ENCODE peak calls at places on chromosomes 12 and 14, in seven cellular contexts. B is AG09309; V is GM12878; N is CD8-positive, alpha-beta T cell; P is AG10803; E is epithelial cell of esophagus; R is A549. S is an unnamed sample.

GRCh38 chr12:112906712-112907414 is at the start of gene OAS1:
- DNase-seq in B (no peak), V (peak), N (no peak), P (peak), E (peak), R (peak), S (peak)

GRCh38 chr14:104438166-104438887 is 141.2 kb upstream of the C14orf180 start:
- DNase-seq in B (no peak), V (no peak), N (no peak), P (no peak), E (no peak), R (no peak), S (no peak)

GRCh38 chr12:4303750-4304149 is 17.3 kb upstream of the TIGAR start:
- DNase-seq in B (no peak), V (no peak), N (no peak), P (no peak), E (no peak), R (no peak), S (no peak)

GRCh38 chr14:95274874-95275273 is 44.8 kb downstream of the CLMN start:
- DNase-seq in B (no peak), V (no peak), N (no peak), P (no peak), E (no peak), R (no peak), S (no peak)

GRCh38 chr12:18259906-18260682 is 1.2 kb upstream of the PIK3C2G start:
- DNase-seq in B (no peak), V (no peak), N (no peak), P (no peak), E (no peak), R (no peak), S (no peak)

GRCh38 chr12:109927622-109928021 is 27.5 kb downstream of the TCHP start:
- DNase-seq in B (no peak), V (no peak), N (no peak), P (peak), E (peak), R (peak), S (peak)

GRCh38 chr12:91344408-91344807 is 161.8 kb upstream of the DCN start:
- DNase-seq in B (no peak), V (no peak), N (no peak), P (no peak), E (no peak), R (no peak), S (no peak)

GRCh38 chr14:79331820-79332219 is 879.5 kb downstream of the DIO2 start:
- DNase-seq in B (no peak), V (no peak), N (no peak), P (no peak), E (no peak), R (no peak), S (no peak)

GRCh38 chr12:67442347-67442841 is 173.2 kb downstream of the CAND1 start:
- DNase-seq in B (no peak), V (no peak), N (no peak), P (no peak), E (no peak), R (no peak), S (no peak)

GRCh38 chr14:64507376-64508156 is 3.0 kb downstream of the ZBTB1 start:
- DNase-seq in B (no peak), V (no peak), N (no peak), P (no peak), E (peak), R (peak), S (no peak)

GRCh38 chr14:72699852-72700257 is 194.0 kb downstream of the DPF3 start:
- DNase-seq in B (peak), V (no peak), N (no peak), P (peak), E (peak), R (no peak), S (no peak)

GRCh38 chr14:93980464-93981201 is 4.3 kb upstream of the ASB2 start:
- DNase-seq in B (no peak), V (no peak), N (no peak), P (no peak), E (no peak), R (no peak), S (no peak)

GRCh38 chr12:45130881-45131281 is 80.0 kb upstream of the DBX2 start:
- DNase-seq in B (peak), V (peak), N (no peak), P (peak), E (peak), R (peak), S (peak)

GRCh38 chr12:69052613-69053408 is 119.8 kb upstream of the CPM start:
- DNase-seq in B (peak), V (peak), N (no peak), P (peak), E (peak), R (peak), S (no peak)

GRCh38 chr12:114681149-114681849 is 2.7 kb downstream of the TBX3 start:
- DNase-seq in B (no peak), V (no peak), N (no peak), P (peak), E (no peak), R (no peak), S (no peak)

GRCh38 chr12:110266980-110267620 is 13.9 kb upstream of the ATP2A2 start:
- DNase-seq in B (peak), V (no peak), N (no peak), P (peak), E (peak), R (no peak), S (no peak)

GRCh38 chr14:52879958-52880357 is 70.9 kb downstream of the FERMT2 start:
- DNase-seq in B (no peak), V (no peak), N (no peak), P (no peak), E (no peak), R (no peak), S (no peak)

GRCh38 chr14:53109028-53109687 is 44.0 kb downstream of the DDHD1 start:
- DNase-seq in B (no peak), V (peak), N (no peak), P (peak), E (no peak), R (no peak), S (peak)

GRCh38 chr14:50658203-50658602 is 9.9 kb downstream of the SAV1 start:
- DNase-seq in B (no peak), V (no peak), N (no peak), P (peak), E (peak), R (no peak), S (no peak)

GRCh38 chr12:31818623-31819268 is 89.9 kb upstream of the AMN1 start:
- DNase-seq in B (no peak), V (no peak), N (no peak), P (no peak), E (no peak), R (no peak), S (no peak)

GRCh38 chr14:75831455-75831854 is 150.3 kb downstream of the TGFB3 start:
- DNase-seq in B (no peak), V (no peak), N (peak), P (peak), E (peak), R (no peak), S (no peak)

GRCh38 chr12:46608431-46609280 is 217.1 kb downstream of the SLC38A4 start:
- DNase-seq in B (peak), V (no peak), N (no peak), P (peak), E (no peak), R (no peak), S (no peak)

GRCh38 chr12:4034926-4035325 is 161.7 kb upstream of the PARP11 start:
- DNase-seq in B (no peak), V (no peak), N (no peak), P (peak), E (no peak), R (no peak), S (no peak)

GRCh38 chr12:74349925-74350324 is 187.7 kb upstream of the ATXN7L3B start:
- DNase-seq in B (no peak), V (no peak), N (no peak), P (peak), E (no peak), R (no peak), S (no peak)

GRCh38 chr14:49363926-49364751 is 222.0 kb downstream of the RPS29 start:
- DNase-seq in B (no peak), V (no peak), N (no peak), P (no peak), E (no peak), R (no peak), S (no peak)

GRCh38 chr14:45083979-45084722 is at the start of gene PRPF39:
- DNase-seq in B (peak), V (peak), N (peak), P (peak), E (peak), R (peak), S (peak)

GRCh38 chr12:78568326-78569020 is 296.1 kb upstream of the SYT1 start:
- DNase-seq in B (no peak), V (no peak), N (no peak), P (no peak), E (no peak), R (no peak), S (no peak)

GRCh38 chr14:73344304-73344703 is 107.0 kb downstream of the PAPLN start:
- DNase-seq in B (no peak), V (no peak), N (no peak), P (no peak), E (no peak), R (no peak), S (no peak)

GRCh38 chr12:52821826-52822660 is 8.1 kb upstream of the KRT4 start:
- DNase-seq in B (no peak), V (no peak), N (no peak), P (peak), E (peak), R (peak), S (no peak)

GRCh38 chr14:44634692-44635091 is 127.6 kb upstream of the FSCB start:
- DNase-seq in B (no peak), V (no peak), N (no peak), P (no peak), E (no peak), R (no peak), S (no peak)

DNA sequence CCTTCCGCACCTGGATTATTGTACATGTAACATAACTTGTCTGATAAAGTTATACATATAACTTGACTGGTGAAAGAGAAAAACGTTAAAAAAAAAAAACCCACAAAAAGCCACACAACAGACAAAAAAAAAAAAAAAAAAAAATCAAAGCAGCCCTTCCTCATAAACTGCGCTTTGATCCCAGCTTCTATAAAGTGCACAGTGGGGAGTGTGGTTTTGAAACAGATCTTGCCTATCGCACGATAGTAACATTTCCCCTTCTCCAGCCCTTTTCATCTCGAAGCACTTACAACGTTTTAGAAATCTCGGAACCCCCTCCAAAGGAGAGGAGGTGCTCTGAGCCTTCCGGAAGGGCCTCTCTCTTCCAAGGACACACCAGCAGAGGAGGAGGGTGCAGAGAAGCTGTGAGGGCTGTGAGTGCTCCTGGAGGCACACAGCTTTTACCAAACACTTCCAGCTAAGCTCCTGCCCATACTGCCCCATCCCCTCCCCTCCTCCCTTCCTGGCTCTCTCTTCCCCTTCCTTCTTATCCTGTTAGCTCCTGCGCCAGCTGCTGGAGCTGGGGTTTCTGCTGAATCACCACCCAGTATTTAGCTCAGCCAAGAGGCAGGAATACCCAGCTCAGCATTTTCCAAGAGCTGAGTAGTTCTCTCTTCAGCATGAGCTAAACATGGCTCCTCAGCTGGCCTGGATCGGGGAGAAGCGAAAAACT is 28.4 kb downstream of the SLC7A8 start:
- DNase-seq in B (peak), V (no peak), N (no peak), P (peak), E (peak), R (no peak), S (no peak)
- TF ChIP-seq CTCF in B (no peak), V (no peak), N (no peak), P (no peak), E (no peak), R (no peak), S (no peak)

GRCh38 chr12:7832059-7832696 is 40.5 kb downstream of the SLC2A14 start:
- DNase-seq in B (peak), V (no peak), N (no peak), P (peak), E (peak), R (peak), S (peak)
- TF ChIP-seq CTCF in B (peak), V (peak), N (peak), P (peak), E (peak), R (peak), S (peak)

DNA sequence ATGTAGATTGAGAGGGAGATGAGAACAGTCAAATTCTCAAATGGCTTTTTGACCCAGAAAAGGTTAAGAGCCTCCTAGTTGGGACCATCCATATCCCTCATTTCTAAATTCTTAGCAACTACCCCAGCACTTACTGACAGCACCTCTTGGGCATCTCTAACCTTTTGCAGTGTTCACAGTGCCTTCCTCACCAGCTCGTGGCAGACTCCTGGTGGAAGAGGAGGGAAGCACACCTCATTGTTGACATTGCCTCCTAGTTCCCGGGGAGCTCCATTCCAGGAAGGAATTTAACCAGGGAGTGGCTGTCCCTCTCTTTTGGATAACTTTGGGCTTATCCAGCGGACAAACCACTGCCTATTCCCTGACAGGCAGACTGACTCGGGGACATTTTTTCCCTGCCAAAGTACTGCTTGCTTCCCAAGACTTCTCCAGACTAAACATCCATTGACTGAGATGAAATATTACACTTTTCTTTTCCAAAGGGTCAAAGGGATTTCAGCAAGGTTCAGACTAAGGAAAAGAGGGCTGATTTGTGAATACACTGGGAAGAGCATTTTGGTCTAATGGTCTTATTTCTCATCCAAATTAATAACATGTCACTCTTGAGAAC is 9.0 kb upstream of the OR6J1 start:
- DNase-seq in B (no peak), V (no peak), N (peak), P (peak), E (peak), R (peak), S (peak)
- TF ChIP-seq CTCF in B (peak), V (peak), N (peak), P (peak), E (peak), R (peak), S (peak)

GRCh38 chr12:96261557-96261956 is 67.4 kb downstream of the ELK3 start:
- DNase-seq in B (no peak), V (no peak), N (no peak), P (no peak), E (peak), R (no peak), S (no peak)

GRCh38 chr12:96257550-96258392 is 63.6 kb downstream of the ELK3 start:
- DNase-seq in B (no peak), V (no peak), N (no peak), P (peak), E (no peak), R (no peak), S (no peak)

GRCh38 chr12:96260644-96261043 is 66.5 kb downstream of the ELK3 start:
- DNase-seq in B (no peak), V (no peak), N (no peak), P (no peak), E (no peak), R (no peak), S (no peak)

GRCh38 chr12:96256672-96257361 is 62.6 kb downstream of the ELK3 start:
- DNase-seq in B (no peak), V (no peak), N (no peak), P (no peak), E (no peak), R (no peak), S (no peak)

DNA sequence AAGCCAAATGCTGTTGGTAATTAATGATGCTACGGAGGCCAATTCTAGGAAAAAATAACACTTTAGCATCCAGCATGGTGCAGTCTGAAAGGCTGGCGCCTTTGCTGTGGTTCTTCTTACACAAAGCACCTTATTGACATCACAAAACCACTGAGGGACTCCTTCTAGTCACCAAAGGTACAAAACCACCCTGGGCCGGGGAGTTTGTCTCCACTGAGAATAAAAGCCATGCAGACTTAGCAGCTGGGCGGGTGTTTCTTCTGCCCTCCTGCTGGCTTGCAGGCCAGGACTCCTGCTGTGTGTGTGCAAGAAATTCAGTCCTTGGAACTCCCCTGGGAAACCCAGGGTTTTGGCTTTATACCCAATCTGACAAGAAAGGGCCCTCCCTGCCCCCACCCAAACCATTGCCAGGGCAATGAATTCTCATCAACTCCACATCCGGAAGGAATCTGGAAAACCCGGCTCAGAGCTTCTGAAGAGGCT is 64.3 kb downstream of the ELK3 start:
- DNase-seq in B (peak), V (no peak), N (no peak), P (peak), E (no peak), R (no peak), S (no peak)
- TF ChIP-seq CTCF in B (no peak), V (no peak), N (no peak), P (no peak), E (no peak), R (no peak), S (no peak)

S was measured in GM20000.